ENCODE peak calls at places on chromosomes 3 and 15, in ten cellular contexts. K, V, U, B, N, T, F, Q, G and L are unnamed samples.

GRCh38 chr3:69811452-69812401 is 72.5 kb downstream of the MITF start:
- DNase-seq in U (no peak), N (no peak), V (no peak), Q (no peak), G (no peak), K (no peak), T (no peak), B (no peak), F (no peak), L (no peak)

GRCh38 chr3:17645074-17645698 is 97.2 kb downstream of the TBC1D5 start:
- DNase-seq in F (no peak), U (peak), B (peak), G (no peak), K (peak), N (peak), Q (peak), T (no peak), V (peak), L (no peak)

GRCh38 chr3:123069021-123069381 is 2.2 kb downstream of the PDIA5 start:
- DNase-seq in Q (no peak), V (no peak), F (no peak), T (no peak), N (no peak), B (no peak), G (no peak), U (no peak), K (no peak), L (no peak)

GRCh38 chr15:74322558-74323180 is 44.8 kb downstream of the CYP11A1 start:
- DNase-seq in Q (peak), V (peak), G (peak), U (peak), F (peak), N (peak), K (no peak), B (peak), T (peak), L (peak)

GRCh38 chr15:50128266-50128665 is 9.2 kb upstream of the ATP8B4 start:
- DNase-seq in T (no peak), V (no peak), U (no peak), N (no peak), F (no peak), G (no peak), B (peak), K (no peak), Q (no peak), L (no peak)

GRCh38 chr3:185021326-185021725 is 131.5 kb downstream of the C3orf70 start:
- DNase-seq in K (no peak), U (no peak), N (no peak), F (no peak), Q (no peak), T (no peak), G (no peak), B (no peak), V (no peak), L (no peak)

GRCh38 chr3:161266731-161267150 is 45.6 kb downstream of the NMD3 start:
- DNase-seq in N (no peak), Q (no peak), G (no peak), U (peak), T (no peak), F (no peak), K (no peak), V (no peak), B (peak), L (no peak)

GRCh38 chr15:94119923-94120775 is 111.2 kb upstream of the MCTP2 start:
- DNase-seq in K (peak), T (peak), N (peak), B (peak), F (peak), V (peak), U (peak), Q (peak), G (no peak), L (no peak)

GRCh38 chr3:170159933-170160332 is 21.6 kb downstream of the PHC3 start:
- DNase-seq in B (no peak), V (no peak), T (no peak), F (no peak), K (no peak), U (no peak), N (no peak), Q (no peak), G (no peak), L (no peak)

GRCh38 chr3:16369885-16370284 is 104.9 kb downstream of the OXNAD1 start:
- DNase-seq in V (no peak), B (no peak), U (no peak), F (no peak), Q (no peak), N (no peak), K (peak), G (no peak), T (no peak), L (no peak)

GRCh38 chr15:52083603-52084002 is 29.0 kb downstream of the BCL2L10 start:
- DNase-seq in K (no peak), V (no peak), Q (no peak), U (no peak), T (no peak), F (no peak), G (no peak), B (no peak), N (no peak), L (no peak)

GRCh38 chr3:191236635-191237034 is 37.6 kb downstream of the OSTN start:
- DNase-seq in B (no peak), G (no peak), N (no peak), U (no peak), K (no peak), T (no peak), Q (peak), V (no peak), F (no peak), L (no peak)

GRCh38 chr15:48962662-48963523 is 826 bp downstream of the SHC4 start:
- DNase-seq in U (no peak), V (no peak), B (no peak), K (no peak), G (no peak), Q (no peak), F (no peak), T (peak), N (no peak), L (no peak)

GRCh38 chr15:39213385-39213840 is 367.5 kb upstream of the THBS1 start:
- DNase-seq in Q (peak), T (no peak), B (peak), V (peak), G (no peak), F (no peak), U (no peak), K (peak), N (no peak), L (no peak)

GRCh38 chr3:13105181-13105580 is 32.0 kb upstream of the IQSEC1 start:
- DNase-seq in B (no peak), F (peak), N (no peak), V (no peak), U (no peak), Q (no peak), T (no peak), G (no peak), K (no peak), L (no peak)

GRCh38 chr3:44825264-44825925 is 36.3 kb upstream of the TMEM42 start:
- DNase-seq in Q (no peak), G (no peak), T (peak), K (no peak), V (no peak), F (no peak), U (no peak), B (no peak), N (no peak), L (no peak)